ENCODE peak calls at places on chromosomes 11 and 22, in ten cellular contexts. H is HCT116, C is GM23338, J is SK-N-SH, A is GM23248, K is OCI-LY7, V is PC-9, S is MM.1S, P is hepatocyte, W is Karpas-422. B is an unnamed sample. For H3K9me2 and H3K4me1, the result is how much of the 10 kb centered on the place peaks cover.

GRCh38 chr11:12285106-12285505 is 92.3 kb upstream of the PARVA start:
- DNase-seq in H (no peak), C (no peak), J (no peak), A (peak), K (no peak), V (peak), S (no peak), P (no peak), W (no peak), B (peak)

GRCh38 chr11:115454525-115454924 is 49.7 kb downstream of the CADM1 start:
- DNase-seq in H (no peak), C (no peak), J (no peak), A (no peak), K (no peak), V (no peak), S (no peak), P (no peak), W (no peak), B (no peak)

GRCh38 chr11:83206771-83207413 is 13.4 kb downstream of the ANKRD42 start:
- DNase-seq in H (no peak), C (no peak), J (no peak), A (no peak), K (no peak), V (no peak), S (no peak), P (no peak), W (no peak), B (no peak)

GRCh38 chr11:129846508-129847335 is 31.1 kb downstream of the TMEM45B start:
- DNase-seq in H (no peak), C (no peak), J (no peak), A (peak), K (peak), V (peak), S (peak), P (peak), W (no peak), B (peak)

GRCh38 chr11:50178732-50179131 is 146.1 kb downstream of the OR4C45 start:
- DNase-seq in H (no peak), C (no peak), J (no peak), A (no peak), K (no peak), V (no peak), S (no peak), P (no peak), W (no peak), B (no peak)

GRCh38 chr11:721913-722811 is 16.1 kb downstream of the EPS8L2 start:
- DNase-seq in H (no peak), C (peak), J (peak), A (no peak), K (peak), V (no peak), S (peak), P (peak), W (peak), B (no peak)

GRCh38 chr11:14969922-14970323 is 2.2 kb downstream of the CALCA start:
- DNase-seq in H (peak), C (peak), J (peak), A (peak), K (peak), V (peak), S (peak), P (peak), W (peak), B (peak)

GRCh38 chr11:128688896-128689546 is 4.9 kb upstream of the FLI1 start:
- DNase-seq in H (no peak), C (peak), J (no peak), A (no peak), K (no peak), V (no peak), S (no peak), P (no peak), W (no peak), B (no peak)

GRCh38 chr11:25775608-25776007 is 556.3 kb upstream of the ANO3 start:
- DNase-seq in H (no peak), C (no peak), J (no peak), A (peak), K (no peak), V (no peak), S (no peak), P (no peak), W (no peak), B (peak)

GRCh38 chr22:28231423-28231822 is 312.4 kb upstream of the PITPNB start:
- DNase-seq in H (no peak), C (peak), J (no peak), A (peak), K (no peak), V (no peak), S (no peak), P (peak), W (no peak), B (no peak)

GRCh38 chr22:26768986-26769385 is 111.6 kb downstream of the MIAT start:
- DNase-seq in H (no peak), C (no peak), J (no peak), A (peak), K (no peak), V (no peak), S (no peak), P (no peak), W (no peak), B (no peak)

GRCh38 chr11:6127881-6128280 is 20.4 kb downstream of the OR56B4 start:
- DNase-seq in H (no peak), C (no peak), J (no peak), A (peak), K (no peak), V (no peak), S (no peak), P (no peak), W (no peak), B (peak)

GRCh38 chr11:94750319-94751215 is 17.6 kb upstream of the AMOTL1 start:
- DNase-seq in H (no peak), C (no peak), J (no peak), A (peak), K (no peak), V (no peak), S (no peak), P (no peak), W (no peak), B (peak)

GRCh38 chr11:10401275-10401674 is 53.8 kb upstream of the AMPD3 start:
- DNase-seq in H (no peak), C (peak), J (peak), A (no peak), K (no peak), V (no peak), S (no peak), P (no peak), W (no peak), B (no peak)

GRCh38 chr11:17013548-17014320 is 480 bp downstream of the PLEKHA7 start:
- DNase-seq in H (no peak), C (peak), J (peak), A (no peak), K (no peak), V (peak), S (peak), P (peak), W (no peak), B (peak)
- H3K4me2 ChIP-seq in H (peak), C (peak), J (peak), A (no peak), K (peak), V (peak), S (peak), P (peak), W (no peak), B (peak)

GRCh38 chr11:125074511-125075241 is 11.6 kb downstream of the SLC37A2 start:
- DNase-seq in H (no peak), C (no peak), J (peak), A (no peak), K (no peak), V (no peak), S (no peak), P (peak), W (peak), B (no peak)
- H3K9me2 ChIP-seq in H (under half), C (under half), J (under half), A (under half), K (under half), V (under half), S (under half), P (under half), W (under half), B (under half)

GRCh38 chr11:62565100-62565802 is 8.4 kb downstream of the EEF1G start:
- DNase-seq in H (no peak), C (no peak), J (no peak), A (no peak), K (no peak), V (no peak), S (no peak), P (no peak), W (no peak), B (no peak)
- H3K4me1 ChIP-seq in H (half or more), C (under half), J (under half), A (under half), K (under half), V (under half), S (under half), P (under half), W (under half), B (under half)

DNA sequence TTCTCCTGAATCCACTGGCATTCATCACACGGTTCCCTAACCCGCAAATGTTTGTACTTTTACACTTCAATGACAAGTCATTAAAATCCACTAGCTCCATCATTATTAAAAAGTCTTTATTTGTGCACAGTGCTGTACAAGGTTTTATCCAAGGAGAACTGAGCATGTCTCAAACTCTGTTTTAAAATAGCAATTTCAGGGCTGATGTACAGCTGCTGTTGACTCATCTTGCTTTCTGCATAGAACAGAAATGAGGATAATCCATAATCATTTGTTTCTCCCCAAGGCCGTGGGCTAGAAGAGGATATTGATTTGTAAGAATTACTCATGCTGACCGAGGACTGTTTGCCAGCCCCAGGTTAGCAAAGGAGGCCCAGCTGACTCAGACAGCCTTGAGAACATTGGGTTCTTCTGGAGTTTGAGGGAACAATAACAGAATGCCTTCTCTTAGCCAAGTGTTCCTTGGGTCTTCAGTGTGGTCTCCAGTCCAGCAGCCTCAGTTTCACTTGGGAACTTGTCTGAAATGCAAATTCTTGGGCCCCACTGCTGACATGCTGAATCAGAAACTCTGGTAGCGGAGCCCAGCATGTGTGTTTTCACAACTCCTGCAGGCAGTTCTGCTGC is 91.9 kb downstream of the ZC3H12C start:
- DNase-seq in H (peak), C (no peak), J (no peak), A (peak), K (no peak), V (no peak), S (no peak), P (no peak), W (no peak), B (peak)
- H3K4me2 ChIP-seq in H (peak), C (peak), J (peak), A (no peak), K (no peak), V (peak), S (no peak), P (no peak), W (no peak), B (peak)

GRCh38 chr11:125164091-125164421 is 495 bp upstream of the PKNOX2 start:
- DNase-seq in H (no peak), C (no peak), J (no peak), A (no peak), K (no peak), V (no peak), S (no peak), P (no peak), W (no peak), B (no peak)
- H3K9me2 ChIP-seq in H (under half), C (under half), J (under half), A (under half), K (under half), V (under half), S (under half), P (under half), W (under half), B (under half)

B was measured in PC-3.